ENCODE peak calls at places on chromosomes 3 and 15, in six cellular contexts. Q, O, C, J, Y and A are unnamed samples.
A peak's percentile ranks its signal among the peaks of the same experiment; 100 is the strongest.

GRCh38 chr3:56629044-56629443 is 54.0 kb downstream of the TASOR start:
- DNase-seq in Q (no peak), O (no peak), C (no peak), J (no peak), Y (no peak), A (no peak)

GRCh38 chr3:163327086-163327485 is 1751.2 kb downstream of the SI start:
- DNase-seq in Q (no peak), O (no peak), C (no peak), J (no peak), Y (peak; percentile 5), A (no peak)

GRCh38 chr3:133887951-133888703 is 7.6 kb downstream of the RAB6B start:
- DNase-seq in Q (no peak), O (no peak), C (no peak), J (no peak), Y (peak; percentile 23), A (no peak)

GRCh38 chr15:42091753-42092665 is 2.4 kb downstream of the PLA2G4D start:
- DNase-seq in Q (no peak), O (no peak), C (no peak), J (no peak), Y (no peak), A (peak; percentile 1)

GRCh38 chr3:191235331-191236314 is 36.6 kb downstream of the OSTN start:
- DNase-seq in Q (no peak), O (no peak), C (no peak), J (no peak), Y (peak; percentile 71), A (no peak)

GRCh38 chr15:85443593-85444328 is 63.4 kb downstream of the AKAP13 start:
- DNase-seq in Q (peak; percentile 9), O (no peak), C (no peak), J (peak; percentile 50), Y (peak; percentile 70), A (no peak)

GRCh38 chr3:127831723-127832172 is 9.4 kb upstream of the MGLL start:
- DNase-seq in Q (peak; percentile 38), O (peak; percentile 68), C (peak; percentile 31), J (no peak), Y (peak; percentile 64), A (no peak)

GRCh38 chr3:193078996-193079731 is 161.5 kb upstream of the MB21D2 start:
- DNase-seq in Q (no peak), O (no peak), C (peak; percentile 2), J (no peak), Y (no peak), A (no peak)

GRCh38 chr3:40584625-40585189 is 59.9 kb downstream of the ZNF621 start:
- DNase-seq in Q (peak; percentile 82), O (peak; percentile 97), C (peak; percentile 94), J (no peak), Y (peak; percentile 95), A (peak; percentile 54)

GRCh38 chr3:6805236-6805635 is 55.7 kb upstream of the GRM7 start:
- DNase-seq in Q (no peak), O (no peak), C (no peak), J (no peak), Y (peak; percentile 3), A (no peak)

GRCh38 chr3:194296832-194297666 is 54.1 kb downstream of the CPN2 start:
- DNase-seq in Q (no peak), O (peak; percentile 83), C (peak; percentile 78), J (no peak), Y (peak; percentile 43), A (no peak)

GRCh38 chr3:44890852-44891251 is 16.4 kb downstream of the TGM4 start:
- DNase-seq in Q (no peak), O (no peak), C (no peak), J (no peak), Y (no peak), A (no peak)

GRCh38 chr3:33211444-33211843 is 7.2 kb downstream of the SUSD5 start:
- DNase-seq in Q (no peak), O (peak; percentile 46), C (no peak), J (peak; percentile 60), Y (peak; percentile 89), A (peak; percentile 43)

GRCh38 chr3:196399485-196399945 is 32.7 kb downstream of the UBXN7 start:
- DNase-seq in Q (no peak), O (no peak), C (no peak), J (no peak), Y (peak; percentile 66), A (peak; percentile 12)

GRCh38 chr3:111859061-111859973 is at the start of gene PHLDB2:
- DNase-seq in Q (peak; percentile 53), O (peak; percentile 91), C (peak; percentile 83), J (no peak), Y (peak; percentile 80), A (peak; percentile 43)

GRCh38 chr3:128942161-128942952 is 51.5 kb downstream of the CFAP92 start:
- DNase-seq in Q (no peak), O (no peak), C (no peak), J (no peak), Y (no peak), A (no peak)

GRCh38 chr3:52194541-52195296 is 3.2 kb upstream of the ALAS1 start:
- DNase-seq in Q (no peak), O (peak; percentile 89), C (no peak), J (no peak), Y (peak; percentile 40), A (no peak)

GRCh38 chr3:174202561-174202960 is 656.6 kb upstream of the NAALADL2 start:
- DNase-seq in Q (no peak), O (no peak), C (no peak), J (no peak), Y (peak; percentile 7), A (no peak)